ENCODE peak calls at places on chromosomes 6 and 20, in five cellular contexts. S is neural progenitor cell, O is PC-9, Z is HCT116, N is keratinocyte. R is an unnamed sample.

GRCh38 chr20:10093087-10093591 is 58.4 kb downstream of the ANKEF1 start:
- DNase-seq in O (peak; percentile 59), N (no peak), S (no peak), Z (no peak), R (no peak)

GRCh38 chr6:841569-841968 is 148.6 kb upstream of the EXOC2 start:
- DNase-seq in Z (no peak), S (no peak), O (no peak), N (no peak), R (no peak)

GRCh38 chr6:111721677-111722219 is 116.1 kb upstream of the TRAF3IP2 start:
- DNase-seq in Z (peak; percentile 13), N (no peak), S (peak; percentile 42), O (no peak), R (no peak)

GRCh38 chr20:32189691-32190607 is 17.6 kb downstream of the PLAGL2 start:
- DNase-seq in N (no peak), O (no peak), Z (no peak), S (peak; percentile 90), R (no peak)

GRCh38 chr20:37562695-37563480 is 35.2 kb upstream of the BLCAP start:
- DNase-seq in Z (no peak), O (no peak), S (no peak), N (no peak), R (no peak)

GRCh38 chr6:5041955-5042354 is 38.1 kb upstream of the RPP40 start:
- DNase-seq in S (no peak), O (no peak), Z (no peak), N (no peak), R (no peak)

GRCh38 chr6:124007915-124008688 is 204.4 kb downstream of the NKAIN2 start:
- DNase-seq in Z (no peak), O (no peak), S (no peak), N (no peak), R (no peak)

GRCh38 chr6:45254242-45254641 is 73.9 kb upstream of the RUNX2 start:
- DNase-seq in Z (no peak), N (no peak), S (no peak), O (no peak), R (no peak)

GRCh38 chr20:38805502-38805957 is at the start of gene PPP1R16B:
- DNase-seq in Z (no peak), O (no peak), S (peak; percentile 88), N (no peak), R (no peak)

GRCh38 chr6:88177961-88178464 is 11.9 kb upstream of the CNR1 start:
- DNase-seq in S (no peak), Z (no peak), N (no peak), O (no peak), R (no peak)

GRCh38 chr20:23652371-23652770 is 14.6 kb upstream of the CST3 start:
- DNase-seq in S (no peak), O (no peak), Z (no peak), N (no peak), R (no peak)

GRCh38 chr6:52361945-52362442 is at the start of gene PAQR8:
- DNase-seq in N (no peak), S (peak; percentile 81), Z (peak; percentile 10), O (peak; percentile 72), R (no peak)

GRCh38 chr20:19815553-19815991 is 57.5 kb downstream of the RIN2 start:
- DNase-seq in N (peak; percentile 77), Z (peak; percentile 70), S (no peak), O (peak; percentile 68), R (no peak)

GRCh38 chr6:32271427-32271826 is 47.6 kb upstream of the NOTCH4 start:
- DNase-seq in O (no peak), S (no peak), Z (no peak), N (no peak), R (no peak)

GRCh38 chr20:35702051-35702823 is 3.0 kb downstream of the ROMO1 start:
- DNase-seq in S (no peak), N (no peak), Z (no peak), O (no peak), R (no peak)

GRCh38 chr6:109892451-109893435 is 85.4 kb upstream of the GPR6 start:
- DNase-seq in N (no peak), S (no peak), O (peak; percentile 79), Z (peak; percentile 82), R (no peak)

GRCh38 chr6:15841937-15842698 is 179.3 kb upstream of the DTNBP1 start:
- DNase-seq in N (no peak), Z (no peak), O (no peak), S (no peak), R (no peak)

GRCh38 chr20:31819083-31819784 is at the start of gene MYLK2:
- DNase-seq in Z (no peak), O (no peak), N (no peak), S (no peak), R (no peak)

GRCh38 chr20:61254881-61255589 is 3.0 kb downstream of the CDH4 start:
- DNase-seq in Z (no peak), S (no peak), N (peak; percentile 25), O (no peak), R (no peak)

GRCh38 chr20:7207186-7207585 is 439.7 kb downstream of the BMP2 start:
- DNase-seq in Z (no peak), N (no peak), O (no peak), S (no peak), R (no peak)

GRCh38 chr20:45470939-45471338 is 1.4 kb downstream of the WFDC2 start:
- DNase-seq in S (peak; percentile 33), O (no peak), Z (no peak), N (no peak), R (no peak)

GRCh38 chr20:45467172-45467571 is 2.4 kb upstream of the WFDC2 start:
- DNase-seq in N (no peak), Z (no peak), O (no peak), S (no peak), R (no peak)

GRCh38 chr20:45469336-45470261 is at the start of gene WFDC2:
- DNase-seq in O (peak; percentile 87), Z (no peak), N (no peak), S (peak; percentile 69), R (no peak)

GRCh38 chr20:45467861-45468260 is 1.7 kb upstream of the WFDC2 start:
- DNase-seq in S (no peak), N (no peak), Z (no peak), O (no peak), R (no peak)

DNA sequence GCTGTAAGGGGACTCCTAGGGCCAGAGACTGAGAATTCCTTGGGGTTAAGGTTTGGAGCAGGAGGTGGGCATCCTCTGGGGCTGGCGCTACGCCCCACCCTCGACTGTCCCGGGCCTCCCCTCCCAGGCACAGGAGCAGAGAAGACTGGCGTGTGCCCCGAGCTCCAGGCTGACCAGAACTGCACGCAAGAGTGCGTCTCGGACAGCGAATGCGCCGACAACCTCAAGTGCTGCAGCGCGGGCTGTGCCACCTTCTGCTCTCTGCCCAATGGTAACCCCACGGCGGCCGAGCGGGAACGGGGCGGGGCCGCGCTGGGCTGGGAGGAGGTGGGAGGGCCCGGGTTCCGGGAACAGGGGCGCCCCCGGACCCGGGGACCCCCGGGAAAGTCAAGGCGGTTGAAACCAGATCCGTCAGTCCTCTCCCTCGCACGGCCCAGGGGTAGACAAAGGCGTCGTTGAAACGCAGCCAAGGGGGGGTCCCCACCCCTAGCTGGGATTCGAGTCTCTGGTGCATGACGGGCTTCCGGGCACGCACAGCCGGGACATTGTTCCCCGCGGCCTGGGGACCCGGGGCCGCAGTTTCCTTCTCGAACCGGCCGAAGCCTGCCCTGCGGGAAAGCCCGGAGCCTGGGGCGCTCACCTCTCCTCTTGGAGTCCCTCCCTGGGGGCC is 844 bp downstream of the WFDC2 start:
- DNase-seq in O (peak; percentile 82), Z (no peak), N (no peak), S (peak; percentile 65), R (no peak)
- TF ChIP-seq EZH2 in O (no peak), Z (no peak), N (peak; percentile 53), S (peak; percentile 7), R (no peak)

GRCh38 chr6:156824142-156824541 is 47.0 kb downstream of the ARID1B start:
- DNase-seq in O (no peak), S (no peak), N (no peak), Z (no peak), R (no peak)
- H3K27ac ChIP-seq in O (no peak overlapping the region), S (no peak overlapping the region), N (no peak overlapping the region), Z (no peak overlapping the region), R (no peak overlapping the region)

DNA sequence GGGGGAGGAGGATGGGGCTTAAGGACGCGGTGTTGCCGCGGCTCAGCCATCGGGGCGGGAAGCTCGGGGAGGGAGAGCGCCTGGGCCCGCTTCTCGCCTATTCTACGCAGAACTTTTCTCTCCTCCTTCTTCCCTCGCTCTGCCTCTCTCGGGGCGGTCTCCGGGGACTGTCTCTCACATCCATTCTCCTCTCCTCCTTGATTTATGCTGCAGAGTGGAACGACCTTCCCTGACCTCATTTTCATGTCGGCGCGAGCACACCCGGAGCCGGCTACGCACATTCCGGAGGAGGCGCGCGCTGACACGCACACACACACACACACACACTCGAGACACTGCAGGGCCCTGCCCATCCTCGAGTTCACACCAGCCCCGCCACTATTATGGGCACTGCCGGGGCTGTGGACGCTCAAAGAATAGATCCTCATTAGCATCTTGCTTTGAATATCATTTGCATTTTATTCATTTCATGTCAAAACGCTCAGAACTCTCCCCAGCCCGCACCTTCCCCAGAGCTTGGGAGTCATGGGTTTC is 36.7 kb downstream of the NCR2 start:
- DNase-seq in Z (no peak), N (no peak), O (no peak), S (peak; percentile 57), R (no peak)
- TF ChIP-seq EZH2 in Z (no peak), N (no peak), O (no peak), S (peak; percentile 20), R (no peak)

GRCh38 chr20:53100476-53100911 is 128.3 kb downstream of the TSHZ2 start:
- DNase-seq in O (no peak), N (no peak), Z (no peak), S (peak; percentile 59), R (no peak)
- H3K27ac ChIP-seq in O (no peak overlapping the region), N (no peak overlapping the region), Z (no peak overlapping the region), S (peak overlapping the region; percentile 72), R (no peak overlapping the region)

DNA sequence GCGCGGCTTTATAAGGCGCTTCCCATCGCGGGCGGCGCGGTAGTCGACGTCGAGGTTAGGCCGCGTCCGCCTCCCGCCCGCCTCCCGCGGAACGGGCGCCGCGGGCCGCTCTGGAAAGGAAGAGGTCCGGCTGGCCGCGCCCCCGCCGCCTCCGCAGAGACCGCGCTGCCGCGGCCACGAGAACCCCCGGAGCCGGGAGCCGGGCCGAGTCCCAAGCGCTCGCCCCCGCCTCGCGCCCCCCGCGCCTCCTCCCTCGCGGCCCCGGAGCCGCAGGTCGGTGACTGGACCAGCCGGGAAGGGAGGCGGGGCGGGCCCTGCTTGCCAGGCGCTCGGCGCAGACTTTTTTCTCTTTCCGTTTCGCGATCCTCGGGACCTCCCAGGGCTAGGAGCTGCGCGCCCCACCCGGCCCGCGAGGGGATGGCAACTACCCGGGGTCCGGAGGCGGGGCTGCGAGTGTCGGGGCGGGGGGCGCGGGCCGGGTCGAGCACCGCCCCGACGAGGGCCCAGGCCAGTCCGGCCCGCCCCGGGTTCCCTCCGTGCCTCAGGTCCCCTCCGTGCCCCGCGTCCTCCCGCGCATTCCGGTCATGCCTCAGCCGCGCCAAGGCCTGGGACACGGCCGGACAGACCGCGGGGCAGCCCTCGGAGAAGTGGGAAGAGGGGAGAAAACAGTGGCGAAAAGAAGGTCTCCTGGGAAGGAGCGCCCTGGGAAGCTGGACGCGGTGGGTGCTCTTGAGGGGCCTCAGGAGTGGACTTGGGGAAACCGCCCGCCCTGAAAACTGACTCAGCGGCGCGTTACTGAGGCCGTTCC is 421 bp upstream of the PXDC1 start:
- DNase-seq in N (no peak), S (peak; percentile 91), O (peak; percentile 84), Z (peak; percentile 24), R (no peak)
- TF ChIP-seq EZH2 in N (no peak), S (no peak), O (no peak), Z (no peak), R (no peak)

GRCh38 chr6:107491791-107492674 is 2.1 kb downstream of the SOBP start:
- DNase-seq in N (no peak), S (no peak), O (no peak), Z (no peak), R (no peak)
- H3K27ac ChIP-seq in N (no peak overlapping the region), S (no peak overlapping the region), O (no peak overlapping the region), Z (no peak overlapping the region), R (no peak overlapping the region)

R was measured in SK-N-MC.